ENCODE peak calls at places on chromosomes 5 and 9, in four cellular contexts. E is ovary, K is stomach, Y is hepatocyte. L is an unnamed sample. For H3K27me3, the result is how much of the 10 kb centered on the place peaks cover.

GRCh38 chr9:2817987-2818386 is 25.9 kb downstream of the PUM3 start:
- DNase-seq in E (no peak), K (no peak), Y (peak), L (no peak)

GRCh38 chr9:23011669-23012068 is 565.0 kb downstream of the DMRTA1 start:
- DNase-seq in E (no peak), K (no peak), Y (no peak), L (no peak)

GRCh38 chr5:78547731-78548189 is 100.8 kb downstream of the LHFPL2 start:
- DNase-seq in E (peak), K (no peak), Y (peak), L (peak)

GRCh38 chr5:112906637-112907036 is 15.4 kb downstream of the REEP5 start:
- DNase-seq in E (no peak), K (no peak), Y (no peak), L (no peak)

GRCh38 chr5:56814963-56815656 is at the start of gene MAP3K1:
- DNase-seq in E (peak), K (peak), Y (peak), L (peak)

GRCh38 chr9:125409637-125410521 is 148.3 kb downstream of the GAPVD1 start:
- DNase-seq in E (peak), K (no peak), Y (no peak), L (no peak)

GRCh38 chr5:148306446-148306845 is 5.8 kb upstream of the SPINK7 start:
- DNase-seq in E (no peak), K (no peak), Y (no peak), L (no peak)

GRCh38 chr5:72633649-72634048 is 126.4 kb upstream of the ZNF366 start:
- DNase-seq in E (no peak), K (no peak), Y (no peak), L (no peak)

GRCh38 chr9:16368425-16369087 is 501.9 kb downstream of the BNC2 start:
- DNase-seq in E (no peak), K (no peak), Y (no peak), L (no peak)
- H3K27ac ChIP-seq in E (no peak), K (no peak), Y (no peak), L (no peak)

GRCh38 chr5:88659529-88660325 is 223.3 kb downstream of the MEF2C start:
- DNase-seq in E (no peak), K (no peak), Y (peak), L (no peak)

GRCh38 chr5:88657166-88657565 is 225.8 kb downstream of the MEF2C start:
- DNase-seq in E (no peak), K (no peak), Y (no peak), L (no peak)

GRCh38 chr5:88653471-88653870 is 229.5 kb downstream of the MEF2C start:
- DNase-seq in E (no peak), K (no peak), Y (no peak), L (no peak)

GRCh38 chr5:88658005-88658404 is 225.0 kb downstream of the MEF2C start:
- DNase-seq in E (no peak), K (no peak), Y (no peak), L (no peak)

DNA sequence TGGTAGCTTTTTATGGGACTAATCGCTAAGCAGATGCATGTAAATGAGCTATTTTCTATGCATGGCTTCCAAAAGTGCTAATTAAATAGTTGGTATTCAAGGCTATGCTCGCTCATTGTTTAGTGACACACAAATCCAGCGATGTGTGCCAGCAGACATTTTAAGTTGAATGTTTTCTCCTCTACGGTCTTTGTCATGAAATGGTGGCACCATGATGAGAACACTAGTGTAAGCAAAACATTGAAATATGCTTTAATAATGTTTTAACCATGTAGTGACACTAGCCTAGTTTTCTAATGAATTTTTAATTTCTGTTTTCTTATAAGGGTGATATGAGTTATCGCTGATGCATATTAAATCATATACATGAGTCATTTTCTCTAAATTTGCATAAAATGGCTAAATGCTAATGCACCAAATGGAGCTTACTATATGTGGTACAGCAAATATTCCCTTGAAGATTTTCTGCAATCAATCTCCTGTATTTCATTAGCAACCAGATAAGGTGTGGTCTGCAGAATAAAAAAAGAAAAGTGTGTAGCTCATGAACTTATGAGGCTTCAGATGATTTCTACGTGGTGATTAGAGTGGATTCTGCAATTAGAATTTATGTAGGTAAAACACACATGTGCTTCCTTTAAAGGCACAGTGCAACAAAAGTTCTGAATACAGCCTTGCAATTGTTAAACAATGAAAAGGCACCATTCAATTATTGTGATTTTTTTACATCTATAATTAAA is 226.6 kb downstream of the MEF2C start:
- DNase-seq in E (no peak), K (no peak), Y (no peak), L (no peak)
- H3K27me3 ChIP-seq in E (under half), K (half or more), Y (half or more), L (half or more)

GRCh38 chr5:180606215-180606785 is 15.0 kb upstream of the SCGB3A1 start:
- DNase-seq in E (no peak), K (no peak), Y (no peak), L (no peak)
- TF ChIP-seq CTCF in E (no peak), K (no peak), Y (no peak), L (no peak)

GRCh38 chr5:18744990-18745590 is 1110.8 kb downstream of the TAF11L14 start:
- DNase-seq in E (no peak), K (no peak), Y (no peak), L (no peak)

GRCh38 chr5:18745988-18746615 is 1111.8 kb downstream of the TAF11L14 start:
- DNase-seq in E (no peak), K (no peak), Y (no peak), L (no peak)

GRCh38 chr5:18744441-18744840 is 1110.2 kb downstream of the TAF11L14 start:
- DNase-seq in E (no peak), K (no peak), Y (no peak), L (no peak)

GRCh38 chr5:18742830-18743229 is 1108.6 kb downstream of the TAF11L14 start:
- DNase-seq in E (no peak), K (no peak), Y (no peak), L (no peak)

GRCh38 chr5:18745591-18745987 is 1111.3 kb downstream of the TAF11L14 start:
- DNase-seq in E (no peak), K (no peak), Y (no peak), L (no peak)
- H3K27ac ChIP-seq in E (no peak), K (peak), Y (no peak), L (peak)

DNA sequence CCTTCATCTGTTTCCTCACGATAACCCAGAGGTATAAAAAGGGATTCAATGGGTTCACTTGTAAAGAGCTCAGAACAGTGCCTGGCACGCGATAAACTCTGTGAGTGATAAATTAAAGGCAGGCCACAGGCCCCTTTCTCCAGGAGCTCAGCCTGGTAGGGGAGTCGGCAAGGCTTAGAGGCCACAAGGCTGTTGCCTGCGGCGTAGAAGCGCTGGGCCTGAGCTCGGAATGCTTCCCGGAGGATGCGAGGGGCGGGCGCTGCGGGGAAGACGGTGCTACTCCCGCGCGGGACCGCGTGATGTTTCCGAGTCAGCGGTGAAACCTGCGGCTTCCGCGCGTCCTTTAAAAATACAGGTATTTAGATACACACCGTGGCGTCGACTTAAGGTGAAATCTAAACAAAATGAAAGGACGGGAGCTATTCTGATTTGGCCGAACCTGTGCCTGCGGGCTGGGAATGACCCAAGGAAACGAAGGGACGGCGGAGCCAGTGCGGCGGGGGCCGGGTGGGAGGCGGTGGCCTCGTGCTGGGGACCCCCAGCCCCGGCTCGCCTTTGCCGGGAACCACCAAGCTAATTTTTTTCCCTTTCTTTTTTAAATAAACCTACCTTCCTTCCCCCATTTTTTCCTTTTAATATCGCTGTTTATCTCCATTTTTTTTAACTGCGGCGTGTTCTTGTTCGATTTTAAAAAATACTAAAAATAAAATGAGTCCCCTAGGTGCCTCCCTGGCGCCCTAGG is 6.2 kb downstream of the NKX2-5 start:
- DNase-seq in E (no peak), K (no peak), Y (peak), L (no peak)
- H3K27me3 ChIP-seq in E (under half), K (half or more), Y (half or more), L (half or more)

GRCh38 chr5:4225741-4226140 is 630.1 kb downstream of the IRX1 start:
- DNase-seq in E (no peak), K (no peak), Y (no peak), L (no peak)

GRCh38 chr5:4228708-4229107 is 633.1 kb downstream of the IRX1 start:
- DNase-seq in E (no peak), K (no peak), Y (no peak), L (no peak)

GRCh38 chr5:4229414-4229813 is 633.8 kb downstream of the IRX1 start:
- DNase-seq in E (no peak), K (no peak), Y (no peak), L (no peak)

GRCh38 chr5:4229866-4230265 is 634.2 kb downstream of the IRX1 start:
- DNase-seq in E (no peak), K (no peak), Y (no peak), L (no peak)

DNA sequence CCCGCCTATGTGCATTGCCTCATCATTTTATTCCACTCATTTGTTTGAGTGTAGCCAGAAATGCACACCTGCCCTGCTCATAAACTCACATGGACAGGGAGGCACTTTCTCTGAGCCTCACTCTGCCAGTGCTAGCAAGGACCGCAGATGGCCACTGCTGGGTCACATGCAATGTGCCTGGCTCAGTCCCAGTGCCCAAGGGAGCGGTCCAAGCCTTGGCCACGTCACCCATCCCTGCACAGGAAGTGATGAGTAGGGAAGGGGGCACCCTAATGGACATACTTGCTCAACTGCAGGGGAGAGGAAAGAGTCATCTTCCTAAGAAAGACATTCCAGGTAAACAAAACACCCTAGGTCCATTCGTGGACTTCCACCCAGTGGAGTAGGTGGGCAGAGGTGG is 630.9 kb downstream of the IRX1 start:
- DNase-seq in E (no peak), K (no peak), Y (no peak), L (no peak)
- TF ChIP-seq CTCF in E (no peak), K (no peak), Y (no peak), L (no peak)

DNA sequence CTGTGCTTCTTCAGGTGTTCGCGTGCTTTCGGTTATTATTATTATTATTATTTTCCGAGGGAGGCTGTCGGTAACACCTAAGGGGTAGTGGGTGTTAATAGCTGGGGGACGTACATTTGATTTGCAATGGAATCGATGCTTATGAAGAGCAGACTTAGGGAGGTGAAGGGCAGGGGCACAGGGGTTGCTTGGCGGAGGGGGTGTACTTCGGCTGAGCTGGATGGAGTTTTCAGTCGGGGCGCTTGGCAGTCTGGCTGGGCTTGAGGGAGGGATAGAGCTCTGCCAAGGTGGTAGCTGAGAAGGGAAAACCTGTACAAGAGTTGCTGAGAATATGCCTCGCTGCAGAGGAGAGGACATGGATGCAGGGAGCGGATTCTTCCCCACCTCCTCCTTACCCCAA is 611 bp upstream of the PTPRD start:
- DNase-seq in E (no peak), K (no peak), Y (peak), L (no peak)
- H3K27ac ChIP-seq in E (no peak), K (no peak), Y (no peak), L (no peak)

GRCh38 chr5:139812323-139812722 is 16.7 kb downstream of the PSD2 start:
- DNase-seq in E (no peak), K (no peak), Y (no peak), L (no peak)

GRCh38 chr5:139814191-139814601 is 18.6 kb downstream of the PSD2 start:
- DNase-seq in E (no peak), K (no peak), Y (no peak), L (no peak)

GRCh38 chr5:139812836-139813805 is 17.5 kb downstream of the PSD2 start:
- DNase-seq in E (no peak), K (no peak), Y (no peak), L (no peak)

GRCh38 chr5:139816566-139816965 is 21.0 kb downstream of the PSD2 start:
- DNase-seq in E (no peak), K (no peak), Y (no peak), L (no peak)

DNA sequence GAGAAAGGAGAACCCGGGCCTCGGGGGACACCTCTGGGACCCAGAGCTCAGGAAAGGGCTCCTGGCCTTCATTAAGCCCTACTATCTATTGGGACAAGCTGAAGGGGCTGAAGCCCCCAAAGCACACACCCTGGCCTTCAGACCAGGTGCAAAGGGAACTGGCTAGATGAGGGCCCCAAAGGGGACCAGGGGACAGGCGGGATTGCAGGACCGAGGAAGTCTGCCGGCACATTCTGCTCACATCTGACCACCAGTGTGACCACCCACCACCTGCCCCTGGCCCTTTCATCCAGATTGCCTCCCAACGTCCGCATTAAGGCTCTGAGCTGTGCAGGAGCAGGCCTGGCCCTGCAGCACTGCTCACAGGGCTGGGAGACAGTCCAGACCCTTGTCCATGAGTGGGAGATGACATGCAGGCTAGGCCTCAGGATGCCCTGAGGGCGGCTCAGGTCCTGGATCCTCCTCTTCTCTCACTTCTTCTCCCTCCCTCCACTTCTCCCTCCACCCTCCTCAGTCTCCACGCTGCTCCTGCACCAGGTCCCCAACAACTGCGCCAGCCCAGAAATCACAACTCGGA is 19.2 kb downstream of the PSD2 start:
- DNase-seq in E (no peak), K (no peak), Y (no peak), L (no peak)
- H3K27me3 ChIP-seq in E (under half), K (under half), Y (under half), L (under half)

GRCh38 chr5:107518219-107519015 is 152.3 kb downstream of the EFNA5 start:
- DNase-seq in E (no peak), K (no peak), Y (no peak), L (no peak)

GRCh38 chr5:107519900-107520354 is 150.8 kb downstream of the EFNA5 start:
- DNase-seq in E (no peak), K (no peak), Y (peak), L (no peak)

GRCh38 chr5:107516452-107517184 is 154.1 kb downstream of the EFNA5 start:
- DNase-seq in E (no peak), K (no peak), Y (no peak), L (no peak)

GRCh38 chr5:107515521-107515920 is 155.2 kb downstream of the EFNA5 start:
- DNase-seq in E (no peak), K (no peak), Y (no peak), L (no peak)

DNA sequence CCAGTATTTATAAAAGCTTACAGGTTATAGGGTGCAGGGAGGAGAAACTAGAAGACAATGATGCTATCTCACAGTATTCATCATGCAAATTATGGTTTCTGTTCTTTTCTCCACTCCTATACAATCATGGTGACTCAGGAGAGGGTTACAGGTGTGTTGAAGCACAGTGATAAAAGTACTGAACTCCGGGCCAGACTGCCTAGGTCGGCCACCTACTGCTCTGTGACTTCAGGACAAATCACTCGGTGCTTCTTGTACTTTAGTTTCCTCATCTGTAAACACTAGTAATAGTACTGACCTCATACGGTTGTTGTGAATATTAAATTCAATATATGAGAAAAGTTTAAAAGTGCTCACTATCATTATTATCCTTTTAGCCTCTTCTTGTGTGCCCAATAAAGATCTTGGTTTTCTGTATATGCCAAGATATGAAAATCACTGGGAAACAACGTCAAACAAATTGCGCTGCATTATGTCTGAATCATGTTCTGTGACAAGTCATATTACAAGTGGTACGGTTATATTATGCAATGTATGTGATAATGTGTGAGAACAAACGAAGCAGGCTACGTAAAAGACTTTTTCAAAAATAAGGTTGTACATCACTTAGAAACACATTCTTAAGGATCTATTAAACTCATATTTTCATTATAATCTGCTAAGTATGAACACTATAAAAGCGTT is 153.4 kb downstream of the EFNA5 start:
- DNase-seq in E (no peak), K (no peak), Y (no peak), L (no peak)
- TF ChIP-seq CTCF in E (no peak), K (no peak), Y (no peak), L (no peak)

GRCh38 chr5:89342106-89342876 is 459.3 kb upstream of the MEF2C start:
- DNase-seq in E (no peak), K (no peak), Y (no peak), L (no peak)
- H3K27ac ChIP-seq in E (no peak), K (no peak), Y (no peak), L (no peak)